ENCODE peak calls at places on chromosome 7, in seven cellular contexts. H is activated T-cell treated with anti-CD3 and anti-CD28 coated beads, Interleukin-2, amount 50 U/mL, for 1 hour; D is AG09309; B is cardiac fibroblast; A is IMR-90; Z is HTR-8/SVneo; I is activated naive CD8-positive, alpha-beta T cell treated with anti-CD3 and anti-CD28 coated beads for 36 hours. C is an unnamed sample.
A peak's percentile ranks its signal among the peaks of the same experiment; 100 is the strongest.

GRCh38 chr7:69989551-69989950 is 391.3 kb downstream of the AUTS2 start:
- DNase-seq in I (no peak), B (no peak), D (no peak), Z (no peak), A (no peak), H (no peak), C (no peak)

GRCh38 chr7:108568801-108569380 is 615 bp downstream of the THAP5 start:
- DNase-seq in A (no peak), Z (no peak), H (no peak), B (no peak), D (no peak), I (no peak), C (no peak)

GRCh38 chr7:1240917-1241509 is 8.3 kb downstream of the UNCX start:
- DNase-seq in D (no peak), H (no peak), A (no peak), B (no peak), Z (no peak), I (no peak), C (no peak)

GRCh38 chr7:74059681-74060588 is 23.7 kb upstream of the LIMK1 start:
- DNase-seq in Z (no peak), D (no peak), A (no peak), B (no peak), H (no peak), I (no peak), C (peak; percentile 95)

GRCh38 chr7:102993532-102994029 is 80.8 kb downstream of the LRRC17 start:
- DNase-seq in Z (no peak), A (peak; percentile 86), H (no peak), I (no peak), D (peak; percentile 42), B (peak; percentile 82), C (peak; percentile 46)

GRCh38 chr7:2711895-2712675 is 24.1 kb downstream of the AMZ1 start:
- DNase-seq in I (no peak), D (no peak), Z (no peak), B (no peak), A (no peak), H (no peak), C (no peak)

GRCh38 chr7:116218051-116218645 is 7.8 kb downstream of the TES start:
- DNase-seq in Z (peak; percentile 14), I (no peak), B (peak; percentile 82), D (peak; percentile 86), H (no peak), A (peak; percentile 98), C (peak; percentile 62)

GRCh38 chr7:112853429-112853828 is 63.2 kb upstream of the TMEM168 start:
- DNase-seq in D (no peak), B (no peak), Z (no peak), I (no peak), H (no peak), A (no peak), C (no peak)

GRCh38 chr7:29384277-29384676 is 179.4 kb upstream of the PRR15 start:
- DNase-seq in B (no peak), A (no peak), D (no peak), I (no peak), Z (no peak), H (no peak), C (no peak)

GRCh38 chr7:904847-905246 is 28.5 kb downstream of the GET4 start:
- DNase-seq in A (peak; percentile 40), H (no peak), I (no peak), B (peak; percentile 67), Z (no peak), D (no peak), C (peak; percentile 60)

GRCh38 chr7:76262683-76263402 is 39.6 kb upstream of the HSPB1 start:
- DNase-seq in A (peak; percentile 60), I (peak; percentile 37), D (peak; percentile 8), H (no peak), Z (peak; percentile 56), B (peak; percentile 72), C (peak; percentile 73)

GRCh38 chr7:72465521-72465920 is 53.4 kb upstream of the CALN1 start:
- DNase-seq in I (no peak), H (no peak), A (no peak), B (no peak), Z (no peak), D (no peak), C (no peak)

GRCh38 chr7:153567426-153567825 is 484.8 kb upstream of the DPP6 start:
- DNase-seq in I (no peak), D (no peak), H (no peak), A (no peak), Z (no peak), B (no peak), C (no peak)

GRCh38 chr7:125118444-125118843 is 188.8 kb upstream of the POT1 start:
- DNase-seq in D (no peak), B (peak; percentile 27), Z (no peak), I (no peak), H (no peak), A (no peak), C (peak; percentile 14)

GRCh38 chr7:84025332-84025927 is 169.2 kb downstream of the SEMA3A start:
- DNase-seq in H (no peak), Z (peak; percentile 48), I (no peak), D (peak; percentile 89), B (peak; percentile 81), A (peak; percentile 94), C (peak; percentile 59)

GRCh38 chr7:73435471-73436009 is 2.0 kb downstream of the FZD9 start:
- DNase-seq in H (no peak), B (no peak), I (no peak), D (no peak), A (no peak), Z (no peak), C (no peak)

GRCh38 chr7:46175221-46175620 is 254.1 kb upstream of the IGFBP3 start:
- DNase-seq in D (no peak), A (no peak), B (no peak), H (no peak), Z (no peak), I (no peak), C (no peak)

GRCh38 chr7:124856299-124856888 is 73.2 kb downstream of the POT1 start:
- DNase-seq in D (peak; percentile 8), A (peak; percentile 61), B (peak; percentile 71), H (no peak), Z (peak; percentile 8), I (no peak), C (peak; percentile 52)

GRCh38 chr7:11170160-11170559 is 196.5 kb downstream of the PHF14 start:
- DNase-seq in I (no peak), H (no peak), D (no peak), B (no peak), A (no peak), Z (no peak), C (no peak)

GRCh38 chr7:49564379-49564714 is 209.1 kb upstream of the VWC2 start:
- DNase-seq in Z (no peak), H (no peak), B (no peak), I (no peak), A (no peak), D (no peak), C (no peak)

GRCh38 chr7:70380315-70381027 is 751.5 kb upstream of the GALNT17 start:
- DNase-seq in I (no peak), Z (no peak), D (no peak), A (no peak), H (no peak), B (no peak), C (no peak)

GRCh38 chr7:45007106-45007505 is 7.1 kb downstream of the CCM2 start:
- DNase-seq in I (no peak), H (no peak), A (no peak), D (no peak), B (no peak), Z (no peak), C (no peak)

GRCh38 chr7:137642467-137642866 is 204.3 kb downstream of the DGKI start:
- DNase-seq in Z (peak; percentile 7), I (no peak), A (peak; percentile 69), H (no peak), B (no peak), D (peak; percentile 93), C (peak; percentile 71)

GRCh38 chr7:534959-535358 is 15.3 kb upstream of the PDGFA start:
- DNase-seq in A (no peak), I (no peak), Z (no peak), B (no peak), D (no peak), H (no peak), C (no peak)

GRCh38 chr7:100586266-100587025 is at the start of gene FBXO24:
- DNase-seq in H (peak; percentile 97), B (peak; percentile 100), A (peak; percentile 100), I (peak; percentile 100), Z (peak; percentile 99), D (peak; percentile 100), C (peak; percentile 100)

GRCh38 chr7:32937344-32938174 is 19.7 kb upstream of the FKBP9 start:
- DNase-seq in B (peak; percentile 66), H (no peak), Z (no peak), A (peak; percentile 61), D (no peak), I (no peak), C (peak; percentile 23)